ENCODE peak calls at places on chromosomes 2 and 18, in four cellular contexts. F is activated CD4-positive, alpha-beta memory T cell treated with anti-CD3 and anti-CD28 coated beads, Interleukin-2, amount 10 ng/mL, durations not matched to agents 7 days and 5 days; A is stimulated activated CD8-positive, alpha-beta memory T cell treated with anti-CD3 and anti-CD28 coated beads, Interleukin-15, amount 100 ng/mL, for 24 hours; P is central memory CD4-positive, alpha-beta T cell. M is an unnamed sample.

GRCh38 chr2:8162602-8163001 is 519.3 kb upstream of the ID2 start:
- DNase-seq in F (no peak), A (no peak), P (no peak), M (no peak)

GRCh38 chr2:216775043-216775453 is 79.7 kb upstream of the IGFBP5 start:
- DNase-seq in F (no peak), A (no peak), P (no peak), M (no peak)

GRCh38 chr2:119431976-119432881 is 575 bp downstream of the TMEM37 start:
- DNase-seq in F (no peak), A (no peak), P (no peak), M (no peak)

GRCh38 chr2:227035678-227036077 is 128.3 kb downstream of the COL4A4 start:
- DNase-seq in F (no peak), A (no peak), P (no peak), M (no peak)

GRCh38 chr2:117985092-117985491 is 28.8 kb downstream of the CCDC93 start:
- DNase-seq in F (no peak), A (no peak), P (no peak), M (no peak)

GRCh38 chr18:63119647-63120046 is 199.9 kb downstream of the BCL2 start:
- DNase-seq in F (no peak), A (no peak), P (no peak), M (no peak)

GRCh38 chr2:73080321-73081131 is 9.0 kb upstream of the SFXN5 start:
- DNase-seq in F (no peak), A (no peak), P (no peak), M (no peak)

GRCh38 chr2:25340340-25340886 is 1.3 kb downstream of the DNMT3A start:
- DNase-seq in F (no peak), A (no peak), P (peak), M (no peak)

GRCh38 chr2:20035961-20036666 is 15.3 kb downstream of the LAPTM4A start:
- DNase-seq in F (no peak), A (no peak), P (no peak), M (peak)

GRCh38 chr2:104856086-104856972 is 2.4 kb downstream of the POU3F3 start:
- DNase-seq in F (no peak), A (no peak), P (no peak), M (no peak)

GRCh38 chr18:45730832-45731545 is 7.0 kb downstream of the SLC14A1 start:
- DNase-seq in F (no peak), A (no peak), P (no peak), M (no peak)

GRCh38 chr2:74882299-74882687 is 48.4 kb downstream of the HK2 start:
- DNase-seq in F (no peak), A (no peak), P (no peak), M (no peak)

GRCh38 chr18:59566507-59566906 is 130.7 kb downstream of the CCBE1 start:
- DNase-seq in F (no peak), A (no peak), P (no peak), M (no peak)

GRCh38 chr2:60553496-60553991 is at the start of gene BCL11A:
- DNase-seq in F (no peak), A (no peak), P (no peak), M (peak)

GRCh38 chr2:43152186-43152585 is 74.2 kb downstream of the ZFP36L2 start:
- DNase-seq in F (no peak), A (no peak), P (no peak), M (no peak)

GRCh38 chr2:234502285-234502918 is 5.5 kb upstream of the ARL4C start:
- DNase-seq in F (no peak), A (no peak), P (no peak), M (no peak)

GRCh38 chr18:51195602-51196115 is 1.8 kb downstream of the MEX3C start:
- DNase-seq in F (peak), A (no peak), P (peak), M (peak)

GRCh38 chr2:51256736-51257135 is 224.8 kb upstream of the NRXN1 start:
- DNase-seq in F (no peak), A (no peak), P (no peak), M (no peak)

GRCh38 chr2:24083567-24084385 is 858 bp downstream of the TP53I3 start:
- DNase-seq in F (peak), A (peak), P (no peak), M (peak)